ENCODE peak calls at places on chromosomes 13 and 19, in six cellular contexts. E, R, I, N, F and T are unnamed samples.

GRCh38 chr19:3966051-3967017 is 4.6 kb downstream of the DAPK3 start:
- DNase-seq in E (no peak), N (no peak), F (no peak), R (no peak), I (no peak), T (no peak)

GRCh38 chr19:40689339-40690049 is 957 bp downstream of the NUMBL start:
- DNase-seq in R (no peak), E (peak), N (no peak), I (no peak), F (no peak), T (no peak)

GRCh38 chr13:39505151-39505550 is 97.8 kb downstream of the LHFPL6 start:
- DNase-seq in R (no peak), F (no peak), N (no peak), E (no peak), I (no peak), T (no peak)

GRCh38 chr13:43522788-43523187 is 264.0 kb downstream of the ENOX1 start:
- DNase-seq in N (no peak), E (no peak), R (no peak), I (no peak), F (no peak), T (no peak)

GRCh38 chr13:74102691-74103090 is 31.5 kb downstream of the KLF12 start:
- DNase-seq in R (no peak), I (no peak), N (no peak), E (no peak), F (no peak), T (no peak)

GRCh38 chr19:6227941-6228325 is 51.8 kb downstream of the MLLT1 start:
- DNase-seq in F (no peak), E (no peak), N (no peak), R (no peak), I (no peak), T (no peak)

GRCh38 chr19:8334458-8335342 is 8.4 kb downstream of the KANK3 start:
- DNase-seq in I (no peak), R (no peak), F (peak), N (peak), E (no peak), T (peak)

GRCh38 chr13:64446372-64446771 is 2783.8 kb downstream of the PCDH9 start:
- DNase-seq in E (no peak), I (no peak), F (no peak), R (no peak), N (no peak), T (no peak)

GRCh38 chr13:31956944-31957644 is 74.5 kb upstream of the FRY start:
- DNase-seq in F (no peak), N (no peak), E (no peak), R (no peak), I (no peak), T (no peak)

GRCh38 chr19:41934849-41935374 is 6.7 kb upstream of the ERFL start:
- DNase-seq in R (peak), F (peak), I (no peak), E (peak), N (no peak), T (peak)

GRCh38 chr19:1168877-1169791 is 4.9 kb downstream of the SBNO2 start:
- DNase-seq in F (peak), E (no peak), I (no peak), R (no peak), N (no peak), T (no peak)

GRCh38 chr19:48683349-48683748 is 10.5 kb upstream of the NTN5 start:
- DNase-seq in E (no peak), I (no peak), R (no peak), N (no peak), F (no peak), T (no peak)

GRCh38 chr13:107516517-107516916 is 698.8 kb downstream of the LIG4 start:
- DNase-seq in F (no peak), E (no peak), N (no peak), R (no peak), I (no peak), T (no peak)

GRCh38 chr13:107518292-107518691 is 697.0 kb downstream of the LIG4 start:
- DNase-seq in N (no peak), E (no peak), F (no peak), R (no peak), I (no peak), T (no peak)

DNA sequence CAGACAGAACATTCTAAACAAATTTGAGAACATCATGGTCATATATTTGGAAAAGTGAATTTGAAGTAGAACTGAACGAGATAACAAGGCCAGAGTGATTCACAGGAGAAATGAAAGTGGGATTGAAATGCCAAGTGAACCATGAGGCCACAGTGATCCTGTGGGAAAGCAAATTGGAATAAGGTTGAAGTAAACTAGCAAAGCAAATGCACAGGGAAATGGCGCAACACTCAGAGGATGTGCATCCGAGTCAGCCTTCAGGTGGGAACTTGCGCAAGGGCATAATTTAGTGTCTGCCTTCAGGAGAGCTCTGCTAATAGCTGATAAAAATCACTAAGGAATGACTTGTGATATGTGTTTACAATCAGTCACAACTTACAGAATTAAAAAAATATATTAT is 696.6 kb downstream of the LIG4 start:
- DNase-seq in E (no peak), F (no peak), N (no peak), R (no peak), I (no peak), T (no peak)
- TF ChIP-seq TAF1 in E (no peak), F (no peak), N (no peak), R (no peak), I (no peak), T (no peak)

DNA sequence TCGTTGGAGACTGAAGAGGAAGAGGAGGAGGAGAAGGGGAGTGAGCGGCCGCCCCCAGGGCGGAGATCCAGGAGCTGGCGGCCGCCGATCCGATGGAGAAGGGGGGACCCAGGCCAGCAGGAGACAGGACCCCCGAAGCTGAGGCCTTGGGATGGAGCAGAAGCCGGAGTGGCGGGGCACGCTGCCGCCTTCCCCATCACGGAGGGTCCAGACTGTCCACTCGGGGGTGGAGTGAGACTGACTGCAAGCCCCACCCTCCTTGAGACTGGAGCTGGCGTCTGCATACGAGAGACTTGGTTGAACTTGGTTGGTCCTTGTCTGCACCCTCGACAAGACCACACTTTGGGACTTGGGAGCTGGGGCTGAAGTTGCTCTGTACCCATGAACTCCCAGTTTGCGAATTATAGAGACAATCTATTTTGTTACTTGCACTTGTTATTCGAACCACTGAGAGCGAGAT is 1.8 kb downstream of the GADD45B start:
- DNase-seq in R (no peak), F (no peak), N (no peak), E (no peak), I (no peak), T (no peak)
- TF ChIP-seq POLR2A in R (no peak), F (peak), N (no peak), E (no peak), I (peak), T (peak)

DNA sequence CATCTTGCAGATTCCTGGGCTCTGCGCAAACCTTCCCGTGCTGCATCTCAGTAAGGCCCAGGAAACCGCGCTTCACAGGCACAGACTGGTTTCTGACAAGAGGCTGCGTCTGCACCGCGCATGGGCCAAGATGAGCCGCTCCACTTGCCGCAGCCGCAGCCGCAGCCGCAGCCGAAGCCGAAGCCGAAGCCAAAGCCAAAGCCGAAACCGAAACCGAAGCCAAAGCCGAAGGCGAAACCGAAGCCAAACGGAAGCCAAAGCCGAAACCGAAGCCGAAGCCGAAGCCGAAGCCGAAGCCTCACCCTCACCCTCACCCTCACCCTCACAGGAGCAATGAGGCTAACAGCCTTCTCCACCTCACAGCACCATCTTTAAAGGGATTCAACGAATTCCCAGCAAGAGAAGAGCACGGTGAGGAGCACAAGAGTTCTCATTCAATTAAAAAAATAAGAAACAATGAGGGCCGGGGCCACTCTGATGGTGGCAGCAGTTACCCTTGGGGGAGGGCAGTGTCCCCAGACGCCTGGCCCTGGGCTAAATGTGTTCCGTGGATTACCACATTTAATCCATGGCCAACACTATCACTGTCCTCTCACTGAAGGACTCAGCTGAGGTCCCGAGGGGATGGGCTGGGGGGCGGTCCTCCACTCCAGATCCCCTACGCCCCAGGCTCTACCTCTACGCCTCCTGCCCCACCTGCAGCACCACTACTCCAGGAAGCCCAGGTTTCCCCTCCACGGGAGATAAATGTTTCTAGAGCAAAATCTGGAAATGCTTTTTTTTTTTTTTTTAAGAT is 29.1 kb downstream of the ZNF787 start:
- DNase-seq in F (no peak), N (no peak), I (no peak), R (no peak), E (no peak), T (no peak)
- TF ChIP-seq POLR2AphosphoS5 in F (no peak), N (no peak), I (no peak), R (no peak), E (no peak), T (no peak)

GRCh38 chr19:35714601-35715354 is 3.0 kb upstream of the KMT2B start:
- DNase-seq in R (no peak), I (no peak), F (peak), E (no peak), N (no peak), T (no peak)

GRCh38 chr19:35716985-35717664 is 678 bp upstream of the KMT2B start:
- DNase-seq in N (no peak), I (peak), F (peak), R (peak), E (peak), T (peak)

GRCh38 chr19:35715355-35715809 is 2.4 kb upstream of the KMT2B start:
- DNase-seq in N (no peak), F (no peak), E (no peak), R (no peak), I (no peak), T (no peak)

GRCh38 chr19:35716735-35716984 is 1.1 kb upstream of the KMT2B start:
- DNase-seq in E (no peak), R (no peak), I (no peak), F (no peak), N (no peak), T (no peak)

DNA sequence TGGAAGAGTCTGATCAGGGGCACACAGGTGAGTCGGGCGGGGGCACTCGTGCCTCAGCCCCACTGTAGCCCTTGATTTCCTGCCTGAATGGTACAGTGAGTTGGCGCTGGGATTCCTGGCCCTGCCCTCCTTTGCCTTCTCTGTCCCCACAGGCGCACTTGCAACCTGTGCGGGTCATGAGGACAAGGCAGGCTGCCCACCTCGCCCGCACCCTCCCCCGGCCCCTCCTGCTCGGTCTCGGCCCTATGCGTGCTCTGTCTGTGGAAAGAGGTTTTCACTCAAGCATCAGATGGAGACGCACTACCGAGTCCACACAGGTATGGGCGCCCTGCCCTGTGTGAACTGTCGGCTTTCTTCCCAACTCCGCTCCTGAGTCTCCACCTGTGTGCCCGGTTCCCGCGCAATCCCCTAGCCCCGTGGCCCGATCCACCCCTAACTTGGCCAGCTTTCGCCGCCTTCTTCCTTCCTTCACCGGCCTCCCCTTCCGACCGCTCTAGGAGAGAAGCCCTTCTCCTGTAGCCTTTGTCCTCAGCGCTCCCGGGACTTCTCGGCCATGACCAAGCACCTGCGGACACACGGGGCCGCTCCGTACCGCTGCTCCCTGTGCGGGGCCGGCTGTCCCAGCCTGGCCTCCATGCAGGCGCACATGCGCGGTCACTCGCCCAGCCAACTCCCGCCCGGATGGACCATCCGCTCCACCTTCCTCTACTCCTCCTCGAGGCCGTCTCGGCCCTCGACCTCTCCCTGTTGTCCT is 1.6 kb upstream of the KMT2B start:
- DNase-seq in I (no peak), E (peak), R (no peak), N (no peak), F (peak), T (no peak)
- TF ChIP-seq TAF1 in I (no peak), E (no peak), R (peak), N (no peak), F (peak), T (no peak)